ENCODE peak calls at places on chromosome 13, in five cellular contexts. One of them, this sample, is unnamed.

GRCh38 chr13:87884874-87885273 is 213.7 kb downstream of the SLITRK5 start:
- DNase-seq in HCT116: no peak
- DNase-seq in GM12878: no peak
- DNase-seq in SK-N-SH: peak
- DNase-seq in K562: no peak
- DNase-seq in this sample: no peak

GRCh38 chr13:35379663-35380062 is 96.8 kb downstream of the MAB21L1 start:
- DNase-seq in HCT116: no peak
- DNase-seq in GM12878: no peak
- DNase-seq in SK-N-SH: no peak
- DNase-seq in K562: no peak
- DNase-seq in this sample: no peak

GRCh38 chr13:31409678-31410356 is 210.0 kb downstream of the B3GLCT start:
- DNase-seq in HCT116: no peak
- DNase-seq in GM12878: no peak
- DNase-seq in SK-N-SH: no peak
- DNase-seq in K562: no peak
- DNase-seq in this sample: no peak

GRCh38 chr13:110431851-110432294 is 124.8 kb downstream of the COL4A2 start:
- DNase-seq in HCT116: no peak
- DNase-seq in GM12878: no peak
- DNase-seq in SK-N-SH: peak
- DNase-seq in K562: no peak
- DNase-seq in this sample: no peak

GRCh38 chr13:36029171-36029570 is 102.0 kb downstream of the DCLK1 start:
- DNase-seq in HCT116: no peak
- DNase-seq in GM12878: no peak
- DNase-seq in SK-N-SH: no peak
- DNase-seq in K562: no peak
- DNase-seq in this sample: no peak

GRCh38 chr13:101521371-101521770 is 68.9 kb downstream of the ITGBL1 start:
- DNase-seq in HCT116: no peak
- DNase-seq in GM12878: no peak
- DNase-seq in SK-N-SH: no peak
- DNase-seq in K562: no peak
- DNase-seq in this sample: no peak

GRCh38 chr13:32212420-32212819 is 102.7 kb downstream of the ZAR1L start:
- DNase-seq in HCT116: no peak
- DNase-seq in GM12878: no peak
- DNase-seq in SK-N-SH: no peak
- DNase-seq in K562: no peak
- DNase-seq in this sample: no peak

GRCh38 chr13:46166221-46166584 is 15.8 kb downstream of the LCP1 start:
- DNase-seq in HCT116: no peak
- DNase-seq in GM12878: no peak
- DNase-seq in SK-N-SH: no peak
- DNase-seq in K562: no peak
- DNase-seq in this sample: no peak

GRCh38 chr13:32445461-32445860 is 17.5 kb upstream of the N4BP2L1 start:
- DNase-seq in HCT116: no peak
- DNase-seq in GM12878: no peak
- DNase-seq in SK-N-SH: no peak
- DNase-seq in K562: no peak
- DNase-seq in this sample: no peak

GRCh38 chr13:49821216-49821820 is 28.8 kb upstream of the KPNA3 start:
- DNase-seq in HCT116: no peak
- DNase-seq in GM12878: no peak
- DNase-seq in SK-N-SH: no peak
- DNase-seq in K562: no peak
- DNase-seq in this sample: no peak

GRCh38 chr13:76386316-76386715 is 499.9 kb downstream of the KCTD12 start:
- DNase-seq in HCT116: no peak
- DNase-seq in GM12878: no peak
- DNase-seq in SK-N-SH: no peak
- DNase-seq in K562: no peak
- DNase-seq in this sample: no peak

GRCh38 chr13:93559718-93560117 is 333.1 kb downstream of the GPC6 start:
- DNase-seq in HCT116: no peak
- DNase-seq in GM12878: no peak
- DNase-seq in SK-N-SH: no peak
- DNase-seq in K562: no peak
- DNase-seq in this sample: no peak

GRCh38 chr13:53138369-53139036 is 109.9 kb downstream of the OLFM4 start:
- DNase-seq in HCT116: no peak
- DNase-seq in GM12878: no peak
- DNase-seq in SK-N-SH: no peak
- DNase-seq in K562: no peak
- DNase-seq in this sample: no peak

GRCh38 chr13:43268632-43269031 is 245.2 kb downstream of the DNAJC15 start:
- DNase-seq in HCT116: no peak
- DNase-seq in GM12878: no peak
- DNase-seq in SK-N-SH: no peak
- DNase-seq in K562: no peak
- DNase-seq in this sample: no peak

GRCh38 chr13:45036206-45036605 is 46.9 kb downstream of the GPALPP1 start:
- DNase-seq in HCT116: no peak
- DNase-seq in GM12878: no peak
- DNase-seq in SK-N-SH: no peak
- DNase-seq in K562: no peak
- DNase-seq in this sample: no peak

GRCh38 chr13:36706755-36707154 is 32.9 kb downstream of the SERTM1 start:
- DNase-seq in HCT116: no peak
- DNase-seq in GM12878: no peak
- DNase-seq in SK-N-SH: no peak
- DNase-seq in K562: no peak
- DNase-seq in this sample: no peak

GRCh38 chr13:19586904-19587634 is 25.7 kb upstream of the TPTE2 start:
- DNase-seq in HCT116: no peak
- DNase-seq in GM12878: peak
- DNase-seq in SK-N-SH: peak
- DNase-seq in K562: peak
- DNase-seq in this sample: peak

GRCh38 chr13:102940143-102940542 is 94.3 kb downstream of the ERCC5 start:
- DNase-seq in HCT116: no peak
- DNase-seq in GM12878: no peak
- DNase-seq in SK-N-SH: no peak
- DNase-seq in K562: no peak
- DNase-seq in this sample: no peak

GRCh38 chr13:110869231-110869804 is 45.6 kb downstream of the ANKRD10 start:
- DNase-seq in HCT116: no peak
- DNase-seq in GM12878: no peak
- DNase-seq in SK-N-SH: no peak
- DNase-seq in K562: peak
- DNase-seq in this sample: no peak

GRCh38 chr13:30872685-30873443 is 33.2 kb upstream of the MEDAG start:
- DNase-seq in HCT116: no peak
- DNase-seq in GM12878: no peak
- DNase-seq in SK-N-SH: peak
- DNase-seq in K562: no peak
- DNase-seq in this sample: peak

GRCh38 chr13:37791699-37792098 is 77.9 kb downstream of the TRPC4 start:
- DNase-seq in HCT116: no peak
- DNase-seq in GM12878: no peak
- DNase-seq in SK-N-SH: no peak
- DNase-seq in K562: no peak
- DNase-seq in this sample: no peak

DNA sequence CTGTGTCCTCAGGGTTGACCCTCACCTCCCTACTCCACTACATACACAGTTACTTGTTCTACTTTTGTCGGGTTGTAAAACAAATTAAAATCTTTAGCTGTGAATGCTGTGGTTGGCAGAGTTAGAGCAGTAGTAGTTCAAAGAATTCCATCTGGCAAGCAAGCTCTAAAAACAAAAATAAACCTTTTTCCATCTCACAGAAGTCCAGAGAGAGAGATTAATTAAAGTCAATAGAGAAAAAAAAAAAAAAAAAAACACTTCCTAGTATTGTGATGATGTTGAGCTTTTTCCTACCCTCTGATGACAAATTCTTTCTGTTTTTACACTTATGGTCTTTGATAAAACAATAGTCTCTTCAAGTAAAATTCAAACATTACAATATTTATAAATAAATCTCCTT is 338.4 kb downstream of the PCDH17 start:
- DNase-seq in HCT116: no peak
- DNase-seq in GM12878: no peak
- DNase-seq in SK-N-SH: no peak
- DNase-seq in K562: no peak
- DNase-seq in this sample: no peak
- TF ChIP-seq REST in HCT116: no peak
- TF ChIP-seq REST in GM12878: no peak
- TF ChIP-seq REST in SK-N-SH: no peak
- TF ChIP-seq REST in K562: no peak
- TF ChIP-seq REST in this sample: no peak

GRCh38 chr13:83618966-83619365 is 263.3 kb downstream of the SLITRK1 start:
- DNase-seq in HCT116: peak
- DNase-seq in GM12878: no peak
- DNase-seq in SK-N-SH: no peak
- DNase-seq in K562: no peak
- DNase-seq in this sample: no peak
- TF ChIP-seq YY1 in HCT116: no peak
- TF ChIP-seq YY1 in GM12878: no peak
- TF ChIP-seq YY1 in SK-N-SH: no peak
- TF ChIP-seq YY1 in K562: no peak
- TF ChIP-seq YY1 in this sample: no peak

GRCh38 chr13:52009985-52010384 is 1.3 kb downstream of the ATP7B start:
- DNase-seq in HCT116: no peak
- DNase-seq in GM12878: no peak
- DNase-seq in SK-N-SH: no peak
- DNase-seq in K562: peak
- DNase-seq in this sample: no peak
- TF ChIP-seq REST in HCT116: no peak
- TF ChIP-seq REST in GM12878: no peak
- TF ChIP-seq REST in SK-N-SH: no peak
- TF ChIP-seq REST in K562: no peak
- TF ChIP-seq REST in this sample: no peak

GRCh38 chr13:20689291-20689690 is 14.2 kb upstream of the IL17D start:
- DNase-seq in HCT116: no peak
- DNase-seq in GM12878: no peak
- DNase-seq in SK-N-SH: no peak
- DNase-seq in K562: no peak
- DNase-seq in this sample: no peak

GRCh38 chr13:20684535-20684934 is 19.0 kb upstream of the IL17D start:
- DNase-seq in HCT116: no peak
- DNase-seq in GM12878: no peak
- DNase-seq in SK-N-SH: no peak
- DNase-seq in K562: no peak
- DNase-seq in this sample: no peak

GRCh38 chr13:20686167-20686566 is 17.3 kb upstream of the IL17D start:
- DNase-seq in HCT116: no peak
- DNase-seq in GM12878: no peak
- DNase-seq in SK-N-SH: no peak
- DNase-seq in K562: no peak
- DNase-seq in this sample: no peak

GRCh38 chr13:20685042-20685441 is 18.5 kb upstream of the IL17D start:
- DNase-seq in HCT116: no peak
- DNase-seq in GM12878: no peak
- DNase-seq in SK-N-SH: no peak
- DNase-seq in K562: no peak
- DNase-seq in this sample: no peak

DNA sequence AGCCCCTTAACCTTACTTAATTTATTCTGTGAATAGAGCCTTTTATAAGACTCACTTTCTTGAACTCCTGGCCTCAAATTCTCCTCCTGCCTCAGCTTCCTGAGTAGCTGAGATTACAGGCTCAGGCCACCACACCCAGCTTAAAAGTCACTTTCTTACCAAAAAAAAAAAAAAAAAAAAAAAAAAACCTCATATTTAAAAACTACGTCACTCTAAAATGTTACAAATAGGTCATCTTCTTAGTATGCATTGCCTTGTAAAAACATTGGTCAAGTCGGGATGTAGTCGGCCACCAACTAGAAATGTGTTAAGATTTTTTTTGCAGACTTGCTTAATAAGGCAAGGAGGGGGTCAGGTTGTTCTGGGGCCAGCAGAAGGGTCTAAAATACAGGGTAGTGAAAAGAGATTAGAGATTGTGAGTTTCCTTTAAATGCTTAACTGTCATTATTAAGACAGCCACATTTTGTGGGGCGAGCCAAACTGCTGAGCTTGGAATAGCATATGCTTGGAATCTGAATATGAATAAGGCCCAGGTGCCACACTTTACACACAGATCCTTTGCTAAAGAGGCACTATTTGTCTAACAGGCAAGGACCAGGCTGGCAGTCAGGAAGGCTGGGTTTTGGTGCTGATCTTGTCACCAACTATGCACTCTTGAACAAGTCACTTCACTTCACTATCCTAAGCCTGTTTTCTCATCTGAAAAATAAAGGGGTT is 16.5 kb upstream of the IL17D start:
- DNase-seq in HCT116: no peak
- DNase-seq in GM12878: no peak
- DNase-seq in SK-N-SH: no peak
- DNase-seq in K562: no peak
- DNase-seq in this sample: no peak
- TF ChIP-seq YY1 in HCT116: no peak
- TF ChIP-seq YY1 in GM12878: no peak
- TF ChIP-seq YY1 in SK-N-SH: no peak
- TF ChIP-seq YY1 in K562: no peak
- TF ChIP-seq YY1 in this sample: no peak

GRCh38 chr13:98556968-98557591 is 19.8 kb downstream of the STK24 start:
- DNase-seq in HCT116: no peak
- DNase-seq in GM12878: no peak
- DNase-seq in SK-N-SH: peak
- DNase-seq in K562: no peak
- DNase-seq in this sample: no peak
- TF ChIP-seq REST in HCT116: no peak
- TF ChIP-seq REST in GM12878: no peak
- TF ChIP-seq REST in SK-N-SH: no peak
- TF ChIP-seq REST in K562: no peak
- TF ChIP-seq REST in this sample: no peak

DNA sequence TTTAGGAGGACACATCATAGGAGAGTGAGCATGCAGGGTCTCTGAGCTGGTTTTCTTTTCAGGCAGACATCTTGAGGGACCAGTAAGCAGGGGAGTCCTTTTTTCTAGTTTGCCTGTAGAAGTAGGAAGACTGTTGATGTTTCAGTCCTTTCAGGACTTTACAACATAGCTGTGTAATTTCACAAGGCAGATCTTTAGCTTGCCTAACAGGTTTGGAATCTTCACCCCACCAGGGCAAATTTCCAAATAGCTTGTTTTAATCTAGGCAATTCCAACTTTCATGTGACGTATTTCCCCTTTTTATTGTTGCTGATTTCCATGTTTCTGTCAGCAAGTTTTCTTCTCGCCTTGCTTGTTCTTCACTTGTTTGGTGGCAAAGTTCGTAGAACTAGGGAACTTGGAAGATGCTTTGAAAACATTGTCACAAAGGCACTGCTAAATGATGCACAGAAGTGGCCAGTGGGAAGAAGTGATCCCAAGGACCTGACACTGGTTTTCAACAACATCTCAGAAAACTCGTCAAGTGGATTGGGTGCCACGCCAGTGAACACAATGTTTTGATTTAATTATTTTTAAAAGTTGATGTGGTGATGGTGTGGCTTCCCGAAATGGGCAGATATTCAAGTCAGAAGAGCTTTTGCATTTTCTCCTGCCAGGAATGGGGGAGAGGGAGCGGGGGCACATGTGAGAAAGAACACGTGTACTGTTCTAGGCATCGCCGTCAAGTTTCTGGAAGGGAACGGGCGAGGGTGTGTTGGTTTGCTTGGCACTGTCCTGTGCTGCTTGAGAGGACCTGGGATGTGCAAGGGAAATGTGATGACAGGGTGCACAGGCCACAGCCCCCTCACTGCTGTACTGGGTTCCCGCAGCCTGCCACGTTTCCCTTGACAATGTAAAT is 418.6 kb downstream of the OXGR1 start:
- DNase-seq in HCT116: no peak
- DNase-seq in GM12878: no peak
- DNase-seq in SK-N-SH: no peak
- DNase-seq in K562: no peak
- DNase-seq in this sample: no peak
- TF ChIP-seq YY1 in HCT116: no peak
- TF ChIP-seq YY1 in GM12878: no peak
- TF ChIP-seq YY1 in SK-N-SH: no peak
- TF ChIP-seq YY1 in K562: no peak
- TF ChIP-seq YY1 in this sample: no peak

This sample was measured in HepG2.